ENCODE peak calls at places on chromosomes 2 and 18, in six cellular contexts. O is HCT116, Q is heart right ventricle, C is colonic mucosa, W is fibroblast of the aortic adventitia, P is fibroblast of lung. X is an unnamed sample.

GRCh38 chr2:106547516-106547915 is 60.4 kb downstream of the CD8B2 start:
- DNase-seq in O (no peak), Q (no peak), C (no peak), W (no peak), P (no peak), X (no peak)

GRCh38 chr2:63029058-63029457 is 21.6 kb upstream of the OTX1 start:
- DNase-seq in O (no peak), Q (no peak), C (no peak), W (no peak), P (no peak), X (no peak)

GRCh38 chr2:156356006-156356764 is 23.7 kb upstream of the NR4A2 start:
- DNase-seq in O (no peak), Q (no peak), C (no peak), W (no peak), P (no peak), X (no peak)

GRCh38 chr2:96806468-96807126 is 9.5 kb upstream of the CNNM3 start:
- DNase-seq in O (no peak), Q (no peak), C (no peak), W (no peak), P (no peak), X (no peak)

GRCh38 chr2:217662984-217663602 is 339.7 kb downstream of the TNS1 start:
- DNase-seq in O (no peak), Q (no peak), C (no peak), W (peak), P (no peak), X (no peak)

GRCh38 chr2:235113854-235114253 is 162.0 kb downstream of the SH3BP4 start:
- DNase-seq in O (no peak), Q (no peak), C (no peak), W (no peak), P (no peak), X (no peak)

GRCh38 chr2:190759749-190760213 is 110.9 kb downstream of the NAB1 start:
- DNase-seq in O (peak), Q (no peak), C (no peak), W (peak), P (peak), X (no peak)

GRCh38 chr18:31648966-31649429 is 35.4 kb downstream of the B4GALT6 start:
- DNase-seq in O (peak), Q (no peak), C (no peak), W (peak), P (peak), X (peak)

GRCh38 chr2:167294775-167295140 is 406.5 kb downstream of the XIRP2 start:
- DNase-seq in O (no peak), Q (no peak), C (no peak), W (no peak), P (peak), X (peak)

GRCh38 chr2:61426267-61426897 is 44.5 kb downstream of the USP34 start:
- DNase-seq in O (peak), Q (no peak), C (peak), W (no peak), P (peak), X (peak)

GRCh38 chr2:43083710-43084698 is 142.4 kb downstream of the ZFP36L2 start:
- DNase-seq in O (no peak), Q (peak), C (no peak), W (peak), P (peak), X (no peak)

GRCh38 chr2:191462370-191462769 is 215.6 kb upstream of the NABP1 start:
- DNase-seq in O (no peak), Q (no peak), C (no peak), W (no peak), P (no peak), X (no peak)

GRCh38 chr2:230164139-230164538 is 55.6 kb downstream of the SP110 start:
- DNase-seq in O (no peak), Q (no peak), C (no peak), W (no peak), P (no peak), X (no peak)

GRCh38 chr2:228782281-228782680 is 488.8 kb downstream of the PID1 start:
- DNase-seq in O (no peak), Q (no peak), C (no peak), W (no peak), P (no peak), X (no peak)

GRCh38 chr2:177666408-177666807 is 273.8 kb downstream of the AGPS start:
- DNase-seq in O (no peak), Q (no peak), C (no peak), W (peak), P (peak), X (no peak)

GRCh38 chr2:33673937-33674336 is 74.8 kb upstream of the FAM98A start:
- DNase-seq in O (peak), Q (no peak), C (no peak), W (peak), P (peak), X (peak)

GRCh38 chr2:74250189-74250631 is 51.8 kb downstream of the MTHFD2 start:
- DNase-seq in O (peak), Q (peak), C (peak), W (peak), P (peak), X (peak)

GRCh38 chr18:48539406-48540328 is 836 bp downstream of the CTIF start:
- DNase-seq in O (no peak), Q (peak), C (peak), W (peak), P (peak), X (peak)

GRCh38 chr2:122255924-122256323 is 500.5 kb downstream of the TSN start:
- DNase-seq in O (no peak), Q (no peak), C (no peak), W (no peak), P (no peak), X (no peak)

GRCh38 chr18:48727685-48728084 is 188.9 kb downstream of the CTIF start:
- DNase-seq in O (no peak), Q (no peak), C (no peak), W (peak), P (peak), X (no peak)

GRCh38 chr2:236833501-236834186 is 252.0 kb upstream of the COPS8 start:
- DNase-seq in O (no peak), Q (no peak), C (no peak), W (peak), P (no peak), X (no peak)

GRCh38 chr18:80104364-80104779 is 4.7 kb upstream of the ADNP2 start:
- DNase-seq in O (no peak), Q (no peak), C (no peak), W (no peak), P (no peak), X (no peak)

GRCh38 chr18:80105369-80106167 is 3.5 kb upstream of the ADNP2 start:
- DNase-seq in O (no peak), Q (no peak), C (no peak), W (no peak), P (no peak), X (no peak)

GRCh38 chr18:80107396-80107795 is 1.7 kb upstream of the ADNP2 start:
- DNase-seq in O (no peak), Q (no peak), C (no peak), W (no peak), P (no peak), X (no peak)

GRCh38 chr18:80106482-80107051 is 2.5 kb upstream of the ADNP2 start:
- DNase-seq in O (no peak), Q (no peak), C (no peak), W (no peak), P (no peak), X (no peak)

DNA sequence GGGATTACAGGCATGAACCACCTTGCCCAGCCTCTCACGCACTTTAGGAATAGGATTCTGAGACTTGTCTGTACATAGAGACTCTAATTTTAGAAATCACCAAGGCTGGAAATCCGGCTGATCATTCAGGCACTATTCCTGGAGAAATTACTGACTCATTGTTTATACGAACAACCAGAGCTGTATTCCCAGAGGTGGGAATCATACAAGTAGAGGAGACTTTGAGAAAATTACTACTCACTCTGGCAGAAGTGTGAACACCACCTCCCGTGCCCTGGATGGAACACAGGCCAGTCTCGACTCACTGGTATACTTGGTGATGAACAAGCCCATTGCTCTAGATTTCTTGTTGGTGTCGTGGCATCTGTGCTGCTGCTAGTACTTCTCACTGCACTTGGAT is 5.8 kb upstream of the ADNP2 start:
- DNase-seq in O (no peak), Q (no peak), C (no peak), W (peak), P (peak), X (no peak)
- H3K4me3 ChIP-seq in O (no peak), Q (no peak), C (no peak), W (no peak), P (no peak), X (no peak)

GRCh38 chr2:241279413-241279812 is 36.1 kb downstream of the HDLBP start:
- DNase-seq in O (no peak), Q (no peak), C (no peak), W (peak), P (peak), X (no peak)
- H3K4me3 ChIP-seq in O (no peak), Q (no peak), C (no peak), W (no peak), P (no peak), X (no peak)

DNA sequence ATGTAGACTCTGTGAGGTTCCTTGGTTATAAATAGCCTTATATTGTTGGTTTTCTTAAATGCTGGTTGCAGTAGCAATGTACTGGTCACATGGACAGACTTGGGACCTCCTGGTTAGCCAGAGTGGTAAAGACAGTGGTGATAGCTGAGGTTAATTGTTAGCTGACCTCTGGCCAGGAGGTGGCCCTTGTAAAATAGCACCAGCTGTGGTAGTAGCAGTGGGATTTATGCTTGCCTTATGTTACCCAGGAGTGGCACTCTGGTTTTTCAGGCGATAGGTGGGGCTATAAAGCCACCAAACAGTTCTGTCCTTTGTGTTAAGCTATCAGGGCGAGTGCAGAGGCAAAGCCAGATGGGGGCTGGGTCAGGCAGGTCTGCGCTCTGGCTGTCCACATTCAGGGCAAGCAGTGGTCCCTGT is 94.8 kb upstream of the SRD5A2 start:
- DNase-seq in O (peak), Q (no peak), C (no peak), W (no peak), P (no peak), X (no peak)
- H3K4me3 ChIP-seq in O (no peak), Q (no peak), C (no peak), W (no peak), P (no peak), X (no peak)

DNA sequence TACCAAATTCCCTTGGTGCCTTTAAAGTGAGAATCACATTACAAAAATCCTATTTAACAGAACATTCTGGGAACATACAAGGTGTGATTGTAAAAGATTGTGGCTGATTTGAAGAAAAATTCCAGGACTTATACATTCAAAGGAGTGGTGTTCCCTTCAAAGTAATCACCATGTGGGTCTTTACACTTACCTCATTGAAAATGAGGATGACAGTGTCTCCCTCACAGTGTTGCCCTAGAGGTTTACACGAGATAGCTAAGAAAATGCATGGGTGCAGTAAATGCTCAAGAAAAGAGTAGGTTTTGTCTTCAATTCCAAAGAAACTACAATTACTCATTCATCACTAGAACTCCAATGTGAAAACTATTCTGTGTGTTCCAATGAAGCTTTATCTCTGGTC is 331.5 kb downstream of the SLC4A3 start:
- DNase-seq in O (no peak), Q (no peak), C (no peak), W (no peak), P (no peak), X (no peak)
- H3K4me3 ChIP-seq in O (no peak), Q (no peak), C (no peak), W (no peak), P (no peak), X (no peak)

X was measured in HAP-1.